ENCODE peak calls at places on chromosomes 6 and 20, in five cellular contexts. R, A, J, V and X are unnamed samples.

GRCh38 chr6:83221886-83222479 is 28.8 kb downstream of the RWDD2A start:
- DNase-seq in V (no peak), A (peak; percentile 48), R (no peak), J (peak; percentile 49), X (no peak)

GRCh38 chr6:108804976-108805375 is 43.2 kb upstream of the ARMC2 start:
- DNase-seq in R (no peak), A (no peak), J (no peak), V (no peak), X (no peak)

GRCh38 chr6:100460650-100461204 is 4.0 kb downstream of the SIM1 start:
- DNase-seq in J (no peak), V (no peak), R (no peak), A (no peak), X (no peak)

GRCh38 chr6:30163090-30163917 is at the start of gene TRIM15:
- DNase-seq in J (no peak), A (peak; percentile 29), V (peak; percentile 89), R (no peak), X (no peak)

GRCh38 chr6:30612687-30613248 is 4.3 kb downstream of the PPP1R10 start:
- DNase-seq in A (peak; percentile 43), J (no peak), V (no peak), R (no peak), X (no peak)

GRCh38 chr6:12013368-12013617 is 1.2 kb downstream of the HIVEP1 start:
- DNase-seq in J (no peak), R (no peak), V (no peak), A (no peak), X (no peak)

GRCh38 chr6:145813285-145814034 is 1.1 kb downstream of the FBXO30 start:
- DNase-seq in R (no peak), J (peak; percentile 20), A (peak; percentile 72), V (no peak), X (no peak)

GRCh38 chr6:26312501-26313390 is 52.3 kb upstream of the BTN3A2 start:
- DNase-seq in V (peak; percentile 85), R (peak; percentile 78), J (peak; percentile 80), A (peak; percentile 95), X (peak; percentile 83)

GRCh38 chr6:39379026-39379425 is 56.5 kb upstream of the KCNK16 start:
- DNase-seq in J (no peak), R (no peak), V (no peak), A (no peak), X (no peak)

GRCh38 chr6:119284861-119285521 is 64.6 kb downstream of the MAN1A1 start:
- DNase-seq in J (peak; percentile 36), V (no peak), A (peak; percentile 65), R (no peak), X (no peak)

GRCh38 chr6:142322066-142322465 is 20.3 kb downstream of the ADGRG6 start:
- DNase-seq in J (no peak), A (no peak), V (no peak), R (no peak), X (no peak)

GRCh38 chr20:13644010-13644409 is 5.3 kb upstream of the TASP1 start:
- DNase-seq in J (no peak), R (no peak), V (no peak), A (no peak), X (no peak)

GRCh38 chr20:39249798-39250197 is 287.7 kb downstream of the DHX35 start:
- DNase-seq in R (no peak), J (no peak), A (no peak), V (no peak), X (no peak)

GRCh38 chr20:51641866-51642265 is 99.3 kb upstream of the NFATC2 start:
- DNase-seq in A (no peak), R (no peak), V (no peak), J (no peak), X (no peak)

GRCh38 chr20:33481431-33481941 is 8.4 kb upstream of the CBFA2T2 start:
- DNase-seq in R (no peak), A (no peak), J (no peak), V (no peak), X (no peak)

GRCh38 chr6:87905101-87905517 is 142.5 kb upstream of the SPACA1 start:
- DNase-seq in R (no peak), J (peak; percentile 97), A (no peak), V (no peak), X (no peak)

GRCh38 chr6:152461556-152461955 is 175.6 kb downstream of the SYNE1 start:
- DNase-seq in V (no peak), A (no peak), J (no peak), R (no peak), X (no peak)

GRCh38 chr6:112269165-112269564 is 14.8 kb upstream of the LAMA4 start:
- DNase-seq in V (no peak), R (no peak), A (no peak), J (no peak), X (no peak)
- TF ChIP-seq CTCF in V (no peak), R (no peak), A (no peak), J (no peak), X (no peak)

GRCh38 chr20:15905661-15906060 is 667.6 kb downstream of the KIF16B start:
- DNase-seq in R (no peak), J (no peak), V (no peak), A (no peak), X (no peak)

GRCh38 chr20:15900443-15900842 is 672.8 kb downstream of the KIF16B start:
- DNase-seq in R (no peak), A (no peak), J (no peak), V (no peak), X (no peak)

GRCh38 chr20:15899972-15900371 is 673.3 kb downstream of the KIF16B start:
- DNase-seq in J (no peak), V (no peak), A (no peak), R (no peak), X (no peak)

GRCh38 chr20:15902493-15902892 is 670.8 kb downstream of the KIF16B start:
- DNase-seq in A (peak; percentile 3), V (no peak), J (peak; percentile 38), R (no peak), X (no peak)
- TF ChIP-seq CTCF in A (no peak), V (no peak), J (peak; percentile 78), R (no peak), X (no peak)

DNA sequence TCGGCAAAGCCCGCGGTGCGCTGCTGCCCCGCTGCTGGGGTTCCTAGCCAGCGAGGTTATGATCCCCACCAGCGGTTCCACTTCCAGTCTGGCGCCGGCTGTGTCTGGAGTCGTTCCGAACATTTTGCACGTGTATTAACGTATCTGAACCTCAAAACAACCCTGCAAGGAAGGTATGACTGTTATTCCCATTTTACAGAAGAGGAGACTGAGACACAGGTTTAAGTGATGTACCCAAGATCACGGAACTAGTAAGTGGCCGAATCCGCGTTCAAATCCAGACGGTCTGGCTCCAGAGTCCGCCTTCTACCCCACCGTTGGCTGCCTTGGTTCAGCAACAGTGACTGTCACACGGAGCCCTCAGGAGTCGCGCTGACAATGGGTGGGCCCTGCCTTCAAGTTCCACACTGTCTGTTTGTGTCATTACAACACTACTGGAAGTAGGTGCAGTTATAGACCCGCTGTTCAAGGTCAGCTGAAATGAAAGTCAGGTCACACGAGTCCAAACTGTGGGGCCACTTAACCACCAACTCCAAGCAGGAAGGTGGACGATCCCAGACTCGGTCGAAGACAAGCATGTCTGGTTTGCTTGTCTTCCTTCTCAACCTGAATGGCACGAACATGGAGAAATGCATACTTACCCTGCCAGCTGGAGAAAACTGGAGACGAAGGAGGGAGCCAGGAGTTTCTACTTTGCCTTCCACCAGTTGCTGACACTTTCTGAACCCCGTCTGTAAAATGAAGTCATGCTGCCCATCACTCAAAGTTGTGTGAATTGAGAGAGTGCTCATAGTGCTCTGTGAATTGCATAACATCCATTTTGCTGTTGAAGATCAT is 808 bp upstream of the SRXN1 start:
- DNase-seq in A (peak; percentile 40), J (no peak), R (no peak), V (peak; percentile 22), X (peak; percentile 24)
- TF ChIP-seq CTCF in A (no peak), J (no peak), R (no peak), V (no peak), X (no peak)

GRCh38 chr6:1381397-1382330 is 7.7 kb upstream of the FOXF2 start:
- DNase-seq in R (peak; percentile 69), J (peak; percentile 37), A (peak; percentile 58), V (peak; percentile 49), X (peak; percentile 73)

GRCh38 chr6:1383729-1384548 is 5.4 kb upstream of the FOXF2 start:
- DNase-seq in V (no peak), J (no peak), R (no peak), A (no peak), X (no peak)

GRCh38 chr6:1384549-1385128 is 4.7 kb upstream of the FOXF2 start:
- DNase-seq in J (no peak), A (no peak), R (no peak), V (no peak), X (no peak)

GRCh38 chr6:1382331-1382882 is 7.0 kb upstream of the FOXF2 start:
- DNase-seq in A (no peak), V (no peak), R (no peak), J (no peak), X (no peak)

GRCh38 chr6:1382883-1383728 is 6.3 kb upstream of the FOXF2 start:
- DNase-seq in V (no peak), A (no peak), J (no peak), R (no peak), X (peak; percentile 71)
- TF ChIP-seq CTCF in V (no peak), A (no peak), J (no peak), R (no peak), X (no peak)

DNA sequence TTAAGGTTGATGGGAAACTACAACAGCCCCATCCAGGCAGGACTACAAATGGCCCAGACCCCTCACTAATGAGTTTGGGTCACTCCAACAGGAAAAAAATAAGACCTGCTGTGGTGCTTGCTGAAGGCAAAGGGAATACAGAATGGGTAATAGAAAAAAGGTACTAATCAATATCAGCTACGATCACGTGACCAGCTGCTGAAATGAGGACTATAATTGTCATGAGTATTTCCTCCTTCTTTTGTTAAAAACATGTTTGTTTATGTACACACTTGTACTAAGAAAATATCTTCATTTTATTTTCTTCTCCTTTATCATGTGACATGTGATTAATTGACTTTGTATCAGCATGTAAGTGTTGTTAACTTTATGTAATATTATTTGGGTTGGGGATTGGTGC is 199.9 kb downstream of the GJA1 start:
- DNase-seq in J (no peak), R (no peak), V (no peak), A (no peak), X (no peak)
- TF ChIP-seq CTCF in J (no peak), R (no peak), V (no peak), A (no peak), X (no peak)

GRCh38 chr6:89582669-89583325 is 55.8 kb downstream of the LYRM2 start:
- DNase-seq in R (no peak), J (no peak), A (no peak), V (no peak), X (no peak)

GRCh38 chr6:89581669-89582068 is 56.9 kb downstream of the LYRM2 start:
- DNase-seq in A (no peak), R (no peak), J (no peak), V (no peak), X (no peak)

GRCh38 chr6:89583559-89583958 is 55.0 kb downstream of the LYRM2 start:
- DNase-seq in R (no peak), J (no peak), A (no peak), V (no peak), X (no peak)

GRCh38 chr6:89584539-89584938 is 54.0 kb downstream of the LYRM2 start:
- DNase-seq in A (no peak), R (no peak), J (no peak), V (no peak), X (no peak)

GRCh38 chr6:89585156-89585555 is 53.4 kb downstream of the LYRM2 start:
- DNase-seq in A (no peak), V (no peak), J (no peak), R (no peak), X (no peak)
- TF ChIP-seq CTCF in A (no peak), V (no peak), J (no peak), R (no peak), X (no peak)

GRCh38 chr6:111430605-111431378 is 52.2 kb downstream of the REV3L start:
- DNase-seq in J (no peak), A (peak; percentile 16), V (no peak), R (no peak), X (no peak)
- TF ChIP-seq CTCF in J (no peak), A (no peak), V (no peak), R (no peak), X (no peak)